ENCODE peak calls at places on chromosomes 6 and 20, in ten cellular contexts. One of them, this sample, is unnamed.
A peak's percentile ranks its signal among the peaks of the same experiment; 100 is the strongest.

GRCh38 chr6:137970368-137970767 is 103.3 kb downstream of the TNFAIP3 start:
- DNase-seq in iris pigment epithelial cell: no peak
- DNase-seq in aorta: no peak
- DNase-seq in stimulated activated CD8-positive, alpha-beta memory T cell treated with anti-CD3 and anti-CD28 coated beads, Interleukin-15, amount 100 ng/mL, for 24 hours: no peak
- DNase-seq in ELR: no peak
- DNase-seq in psoas muscle: no peak
- DNase-seq in mucosa of descending colon: no peak
- DNase-seq in mucosa of gallbladder: no peak
- DNase-seq in C1 segment of cervical spinal cord: no peak
- DNase-seq in ecto neural progenitor cell: no peak
- DNase-seq in this sample: no peak

GRCh38 chr6:54282186-54282585 is 26.1 kb upstream of the TINAG start:
- DNase-seq in iris pigment epithelial cell: peak; percentile 80
- DNase-seq in aorta: no peak
- DNase-seq in stimulated activated CD8-positive, alpha-beta memory T cell treated with anti-CD3 and anti-CD28 coated beads, Interleukin-15, amount 100 ng/mL, for 24 hours: no peak
- DNase-seq in ELR: peak; percentile 96
- DNase-seq in psoas muscle: no peak
- DNase-seq in mucosa of descending colon: no peak
- DNase-seq in mucosa of gallbladder: no peak
- DNase-seq in C1 segment of cervical spinal cord: no peak
- DNase-seq in ecto neural progenitor cell: no peak
- DNase-seq in this sample: no peak

GRCh38 chr20:35359335-35359997 is 52.3 kb downstream of the UQCC1 start:
- DNase-seq in iris pigment epithelial cell: no peak
- DNase-seq in aorta: no peak
- DNase-seq in stimulated activated CD8-positive, alpha-beta memory T cell treated with anti-CD3 and anti-CD28 coated beads, Interleukin-15, amount 100 ng/mL, for 24 hours: no peak
- DNase-seq in ELR: no peak
- DNase-seq in psoas muscle: no peak
- DNase-seq in mucosa of descending colon: no peak
- DNase-seq in mucosa of gallbladder: peak; percentile 13
- DNase-seq in C1 segment of cervical spinal cord: no peak
- DNase-seq in ecto neural progenitor cell: no peak
- DNase-seq in this sample: no peak

GRCh38 chr20:46365483-46366215 is 40.8 kb downstream of the ELMO2 start:
- DNase-seq in iris pigment epithelial cell: no peak
- DNase-seq in aorta: no peak
- DNase-seq in stimulated activated CD8-positive, alpha-beta memory T cell treated with anti-CD3 and anti-CD28 coated beads, Interleukin-15, amount 100 ng/mL, for 24 hours: no peak
- DNase-seq in ELR: no peak
- DNase-seq in psoas muscle: no peak
- DNase-seq in mucosa of descending colon: no peak
- DNase-seq in mucosa of gallbladder: no peak
- DNase-seq in C1 segment of cervical spinal cord: peak; percentile 67
- DNase-seq in ecto neural progenitor cell: no peak
- DNase-seq in this sample: no peak

GRCh38 chr6:40011844-40012243 is 77.6 kb upstream of the MOCS1 start:
- DNase-seq in iris pigment epithelial cell: no peak
- DNase-seq in aorta: no peak
- DNase-seq in stimulated activated CD8-positive, alpha-beta memory T cell treated with anti-CD3 and anti-CD28 coated beads, Interleukin-15, amount 100 ng/mL, for 24 hours: no peak
- DNase-seq in ELR: peak; percentile 7
- DNase-seq in psoas muscle: no peak
- DNase-seq in mucosa of descending colon: no peak
- DNase-seq in mucosa of gallbladder: no peak
- DNase-seq in C1 segment of cervical spinal cord: no peak
- DNase-seq in ecto neural progenitor cell: no peak
- DNase-seq in this sample: no peak

GRCh38 chr6:35343092-35343834 is 905 bp downstream of the PPARD start:
- DNase-seq in iris pigment epithelial cell: peak; percentile 60
- DNase-seq in aorta: peak; percentile 84
- DNase-seq in stimulated activated CD8-positive, alpha-beta memory T cell treated with anti-CD3 and anti-CD28 coated beads, Interleukin-15, amount 100 ng/mL, for 24 hours: no peak
- DNase-seq in ELR: peak; percentile 35
- DNase-seq in psoas muscle: peak; percentile 45
- DNase-seq in mucosa of descending colon: peak; percentile 68
- DNase-seq in mucosa of gallbladder: peak; percentile 36
- DNase-seq in C1 segment of cervical spinal cord: peak; percentile 23
- DNase-seq in ecto neural progenitor cell: no peak
- DNase-seq in this sample: peak; percentile 73

GRCh38 chr20:25242231-25242630 is 5.7 kb upstream of the PYGB start:
- DNase-seq in iris pigment epithelial cell: no peak
- DNase-seq in aorta: no peak
- DNase-seq in stimulated activated CD8-positive, alpha-beta memory T cell treated with anti-CD3 and anti-CD28 coated beads, Interleukin-15, amount 100 ng/mL, for 24 hours: no peak
- DNase-seq in ELR: no peak
- DNase-seq in psoas muscle: no peak
- DNase-seq in mucosa of descending colon: no peak
- DNase-seq in mucosa of gallbladder: no peak
- DNase-seq in C1 segment of cervical spinal cord: no peak
- DNase-seq in ecto neural progenitor cell: no peak
- DNase-seq in this sample: no peak

GRCh38 chr6:141764388-141764787 is 368.3 kb upstream of the GJE1 start:
- DNase-seq in iris pigment epithelial cell: no peak
- DNase-seq in aorta: no peak
- DNase-seq in stimulated activated CD8-positive, alpha-beta memory T cell treated with anti-CD3 and anti-CD28 coated beads, Interleukin-15, amount 100 ng/mL, for 24 hours: no peak
- DNase-seq in ELR: peak; percentile 5
- DNase-seq in psoas muscle: no peak
- DNase-seq in mucosa of descending colon: no peak
- DNase-seq in mucosa of gallbladder: no peak
- DNase-seq in C1 segment of cervical spinal cord: no peak
- DNase-seq in ecto neural progenitor cell: no peak
- DNase-seq in this sample: no peak

GRCh38 chr6:109939654-109940053 is 38.5 kb upstream of the GPR6 start:
- DNase-seq in iris pigment epithelial cell: peak; percentile 2
- DNase-seq in aorta: no peak
- DNase-seq in stimulated activated CD8-positive, alpha-beta memory T cell treated with anti-CD3 and anti-CD28 coated beads, Interleukin-15, amount 100 ng/mL, for 24 hours: no peak
- DNase-seq in ELR: peak; percentile 48
- DNase-seq in psoas muscle: no peak
- DNase-seq in mucosa of descending colon: no peak
- DNase-seq in mucosa of gallbladder: no peak
- DNase-seq in C1 segment of cervical spinal cord: no peak
- DNase-seq in ecto neural progenitor cell: no peak
- DNase-seq in this sample: no peak

GRCh38 chr6:4155848-4156466 is 20.6 kb upstream of the ECI2 start:
- DNase-seq in iris pigment epithelial cell: peak; percentile 85
- DNase-seq in aorta: peak; percentile 80
- DNase-seq in stimulated activated CD8-positive, alpha-beta memory T cell treated with anti-CD3 and anti-CD28 coated beads, Interleukin-15, amount 100 ng/mL, for 24 hours: peak; percentile 44
- DNase-seq in ELR: peak; percentile 91
- DNase-seq in psoas muscle: peak; percentile 58
- DNase-seq in mucosa of descending colon: no peak
- DNase-seq in mucosa of gallbladder: peak; percentile 86
- DNase-seq in C1 segment of cervical spinal cord: peak; percentile 7
- DNase-seq in ecto neural progenitor cell: peak; percentile 76
- DNase-seq in this sample: no peak

GRCh38 chr6:40378071-40378724 is 209.0 kb downstream of the LRFN2 start:
- DNase-seq in iris pigment epithelial cell: no peak
- DNase-seq in aorta: no peak
- DNase-seq in stimulated activated CD8-positive, alpha-beta memory T cell treated with anti-CD3 and anti-CD28 coated beads, Interleukin-15, amount 100 ng/mL, for 24 hours: no peak
- DNase-seq in ELR: no peak
- DNase-seq in psoas muscle: no peak
- DNase-seq in mucosa of descending colon: no peak
- DNase-seq in mucosa of gallbladder: no peak
- DNase-seq in C1 segment of cervical spinal cord: no peak
- DNase-seq in ecto neural progenitor cell: no peak
- DNase-seq in this sample: no peak

This sample was measured in lower lobe of right lung.